ENCODE peak calls at places on chromosomes 1 and 21, in nine cellular contexts. H, E, M, B, D, V, C, J and Q are unnamed samples.

GRCh38 chr1:65955071-65955470 is 162.4 kb downstream of the PDE4B start:
- DNase-seq in H (no peak), E (no peak), M (no peak), B (no peak), D (no peak), V (no peak), C (no peak), J (peak), Q (no peak)

GRCh38 chr1:244865028-244865371 is 657 bp upstream of the HNRNPU start:
- DNase-seq in H (no peak), E (no peak), M (no peak), B (no peak), D (no peak), V (no peak), C (peak), J (no peak), Q (peak)

GRCh38 chr1:61506231-61506630 is 218.7 kb downstream of the TM2D1 start:
- DNase-seq in H (no peak), E (peak), M (no peak), B (no peak), D (no peak), V (no peak), C (no peak), J (no peak), Q (no peak)

GRCh38 chr1:186418503-186418902 is 42.4 kb downstream of the PDC start:
- DNase-seq in H (no peak), E (no peak), M (no peak), B (no peak), D (no peak), V (no peak), C (no peak), J (no peak), Q (no peak)

GRCh38 chr1:198929111-198929604 is 290.3 kb downstream of the PTPRC start:
- DNase-seq in H (no peak), E (no peak), M (no peak), B (no peak), D (no peak), V (no peak), C (no peak), J (no peak), Q (no peak)

GRCh38 chr1:231359113-231359512 is 21.0 kb downstream of the SPRTN start:
- DNase-seq in H (no peak), E (peak), M (no peak), B (no peak), D (no peak), V (peak), C (no peak), J (no peak), Q (no peak)

GRCh38 chr1:32651461-32652073 is 559 bp downstream of the RBBP4 start:
- DNase-seq in H (no peak), E (no peak), M (no peak), B (no peak), D (no peak), V (peak), C (no peak), J (no peak), Q (peak)

GRCh38 chr21:41610042-41610839 is 102.3 kb upstream of the TMPRSS2 start:
- DNase-seq in H (peak), E (peak), M (no peak), B (peak), D (peak), V (peak), C (no peak), J (peak), Q (peak)

GRCh38 chr1:176696109-176696508 is 233.1 kb downstream of the PAPPA2 start:
- DNase-seq in H (no peak), E (peak), M (no peak), B (peak), D (peak), V (peak), C (no peak), J (no peak), Q (no peak)

GRCh38 chr1:15304708-15305326 is 57.8 kb downstream of the FHAD1 start:
- DNase-seq in H (peak), E (peak), M (no peak), B (peak), D (no peak), V (peak), C (peak), J (peak), Q (peak)

GRCh38 chr1:153598309-153599172 is 14.4 kb downstream of the S100A16 start:
- DNase-seq in H (peak), E (peak), M (no peak), B (no peak), D (no peak), V (peak), C (no peak), J (no peak), Q (no peak)

GRCh38 chr1:201767339-201767738 is 61.6 kb upstream of the IPO9 start:
- DNase-seq in H (no peak), E (no peak), M (no peak), B (no peak), D (no peak), V (no peak), C (no peak), J (no peak), Q (no peak)

GRCh38 chr1:159898527-159898926 is 1.4 kb downstream of the CFAP45 start:
- DNase-seq in H (no peak), E (no peak), M (no peak), B (no peak), D (no peak), V (no peak), C (no peak), J (no peak), Q (no peak)

GRCh38 chr1:30919025-30919881 is 10.7 kb upstream of the SDC3 start:
- DNase-seq in H (peak), E (peak), M (no peak), B (no peak), D (no peak), V (peak), C (no peak), J (no peak), Q (no peak)

GRCh38 chr1:58064281-58064680 is 482.2 kb downstream of the OMA1 start:
- DNase-seq in H (no peak), E (no peak), M (no peak), B (no peak), D (no peak), V (no peak), C (no peak), J (no peak), Q (no peak)

GRCh38 chr1:2459757-2460156 is 16.3 kb upstream of the PLCH2 start:
- DNase-seq in H (no peak), E (peak), M (peak), B (no peak), D (no peak), V (no peak), C (no peak), J (no peak), Q (no peak)

GRCh38 chr1:57550092-57550491 is 126.2 kb upstream of the DAB1 start:
- DNase-seq in H (no peak), E (no peak), M (no peak), B (no peak), D (no peak), V (no peak), C (no peak), J (no peak), Q (no peak)

GRCh38 chr1:54857066-54857660 is 29.8 kb downstream of the DHCR24 start:
- DNase-seq in H (no peak), E (no peak), M (no peak), B (no peak), D (no peak), V (no peak), C (no peak), J (no peak), Q (no peak)

GRCh38 chr1:28087614-28088167 is 719 bp downstream of the EYA3 start:
- DNase-seq in H (peak), E (peak), M (no peak), B (no peak), D (no peak), V (no peak), C (peak), J (peak), Q (peak)

GRCh38 chr21:22201669-22202068 is 1203.5 kb downstream of the NCAM2 start:
- DNase-seq in H (no peak), E (no peak), M (no peak), B (no peak), D (no peak), V (no peak), C (no peak), J (no peak), Q (no peak)

GRCh38 chr1:3785458-3786157 is 10.7 kb downstream of the LRRC47 start:
- DNase-seq in H (peak), E (no peak), M (no peak), B (peak), D (no peak), V (no peak), C (no peak), J (peak), Q (peak)

GRCh38 chr1:1173793-1174415 is at the start of gene TTLL10:
- DNase-seq in H (no peak), E (no peak), M (no peak), B (peak), D (no peak), V (no peak), C (no peak), J (peak), Q (peak)

GRCh38 chr1:27994060-27994459 is 34.3 kb downstream of the XKR8 start:
- DNase-seq in H (peak), E (no peak), M (no peak), B (no peak), D (no peak), V (no peak), C (no peak), J (no peak), Q (no peak)

GRCh38 chr1:156912861-156913808 is 7.3 kb upstream of the LRRC71 start:
- DNase-seq in H (peak), E (peak), M (no peak), B (peak), D (no peak), V (no peak), C (no peak), J (no peak), Q (peak)

GRCh38 chr1:54604572-54605370 is 18.6 kb downstream of the FAM151A start:
- DNase-seq in H (peak), E (no peak), M (no peak), B (no peak), D (no peak), V (peak), C (peak), J (no peak), Q (no peak)

GRCh38 chr1:27755865-27756264 is 17.2 kb upstream of the STX12 start:
- DNase-seq in H (no peak), E (no peak), M (no peak), B (no peak), D (no peak), V (no peak), C (no peak), J (no peak), Q (no peak)

GRCh38 chr1:181044449-181044966 is 10.7 kb downstream of the MR1 start:
- DNase-seq in H (no peak), E (peak), M (no peak), B (peak), D (peak), V (peak), C (no peak), J (peak), Q (no peak)

GRCh38 chr21:29360799-29361765 is 62.4 kb downstream of the BACH1 start:
- DNase-seq in H (no peak), E (no peak), M (no peak), B (no peak), D (peak), V (no peak), C (no peak), J (no peak), Q (no peak)

GRCh38 chr1:213245270-213245669 is 194.2 kb downstream of the RPS6KC1 start:
- DNase-seq in H (no peak), E (no peak), M (no peak), B (no peak), D (no peak), V (no peak), C (no peak), J (no peak), Q (no peak)

GRCh38 chr1:7398982-7399381 is 372.1 kb upstream of the VAMP3 start:
- DNase-seq in H (no peak), E (no peak), M (no peak), B (no peak), D (no peak), V (no peak), C (no peak), J (no peak), Q (no peak)

GRCh38 chr1:151868404-151868980 is 15.0 kb upstream of the THEM5 start:
- DNase-seq in H (no peak), E (no peak), M (no peak), B (no peak), D (no peak), V (no peak), C (no peak), J (no peak), Q (no peak)

GRCh38 chr1:2229032-2229920 is 1.2 kb downstream of the SKI start:
- DNase-seq in H (peak), E (peak), M (peak), B (peak), D (no peak), V (no peak), C (peak), J (no peak), Q (no peak)

GRCh38 chr1:72000809-72001208 is 281.5 kb downstream of the NEGR1 start:
- DNase-seq in H (peak), E (peak), M (no peak), B (no peak), D (no peak), V (no peak), C (no peak), J (no peak), Q (no peak)

GRCh38 chr1:97796716-97797115 is 124.1 kb downstream of the DPYD start:
- DNase-seq in H (no peak), E (no peak), M (no peak), B (no peak), D (no peak), V (no peak), C (no peak), J (no peak), Q (no peak)

GRCh38 chr1:201530741-201531521 is 8.0 kb upstream of the NAV1 start:
- DNase-seq in H (peak), E (peak), M (peak), B (peak), D (peak), V (peak), C (no peak), J (peak), Q (peak)

GRCh38 chr1:222886194-222887126 is 71.6 kb downstream of the DISP1 start:
- DNase-seq in H (no peak), E (no peak), M (no peak), B (no peak), D (no peak), V (no peak), C (no peak), J (no peak), Q (no peak)

GRCh38 chr1:66679140-66679539 is 73.1 kb upstream of the DYNLT5 start:
- DNase-seq in H (no peak), E (no peak), M (no peak), B (no peak), D (no peak), V (no peak), C (no peak), J (no peak), Q (no peak)

GRCh38 chr21:45135122-45135521 is 60.7 kb downstream of the ADARB1 start:
- DNase-seq in H (no peak), E (no peak), M (no peak), B (no peak), D (no peak), V (no peak), C (no peak), J (no peak), Q (no peak)